ENCODE peak calls at places on chromosomes 3 and 15, in nine cellular contexts. W is RCC 7860; K is nucleus accumbens; F is cerebellum; S is activated CD8-positive, alpha-beta memory T cell treated with anti-CD3 and anti-CD28 coated beads for 24 hours; G is right cardiac atrium; B is pancreas; I is tibial artery; P is HT-29. J is an unnamed sample.
A peak's percentile ranks its signal among the peaks of the same experiment; 100 is the strongest.

GRCh38 chr3:22765679-22766078 is 437.4 kb upstream of the UBE2E2 start:
- DNase-seq in W (no peak), K (no peak), F (no peak), S (no peak), G (no peak), B (no peak), I (no peak), P (no peak), J (no peak)

GRCh38 chr3:170007031-170007663 is 30.6 kb upstream of the GPR160 start:
- DNase-seq in W (no peak), K (no peak), F (no peak), S (peak; percentile 65), G (no peak), B (no peak), I (peak; percentile 35), P (no peak), J (no peak)

GRCh38 chr3:17456036-17456435 is 286.4 kb downstream of the TBC1D5 start:
- DNase-seq in W (no peak), K (no peak), F (no peak), S (no peak), G (no peak), B (no peak), I (no peak), P (no peak), J (no peak)

GRCh38 chr3:184752361-184752760 is 40.5 kb upstream of the MAGEF1 start:
- DNase-seq in W (no peak), K (no peak), F (no peak), S (no peak), G (peak; percentile 27), B (no peak), I (no peak), P (no peak), J (no peak)

GRCh38 chr3:42403737-42404136 is 6.7 kb downstream of the LYZL4 start:
- DNase-seq in W (no peak), K (no peak), F (no peak), S (no peak), G (no peak), B (no peak), I (no peak), P (no peak), J (no peak)

GRCh38 chr15:74010929-74011540 is 16.5 kb downstream of the PML start:
- DNase-seq in W (no peak), K (no peak), F (no peak), S (no peak), G (no peak), B (no peak), I (no peak), P (peak; percentile 32), J (no peak)

GRCh38 chr3:184160456-184160855 is 5.3 kb downstream of the DVL3 start:
- DNase-seq in W (no peak), K (no peak), F (no peak), S (no peak), G (no peak), B (no peak), I (no peak), P (no peak), J (no peak)

GRCh38 chr3:160027541-160028195 is 39.0 kb downstream of the IL12A start:
- DNase-seq in W (peak; percentile 46), K (no peak), F (no peak), S (no peak), G (no peak), B (no peak), I (no peak), P (peak; percentile 6), J (no peak)

GRCh38 chr3:169071003-169071402 is 592.5 kb downstream of the MECOM start:
- DNase-seq in W (no peak), K (no peak), F (no peak), S (no peak), G (no peak), B (no peak), I (no peak), P (no peak), J (no peak)

GRCh38 chr3:94179059-94179458 is 116.2 kb downstream of the NSUN3 start:
- DNase-seq in W (no peak), K (no peak), F (no peak), S (no peak), G (no peak), B (no peak), I (no peak), P (no peak), J (no peak)

GRCh38 chr15:39621961-39622360 is 41.1 kb downstream of the THBS1 start:
- DNase-seq in W (no peak), K (no peak), F (peak; percentile 55), S (no peak), G (no peak), B (no peak), I (no peak), P (no peak), J (no peak)

GRCh38 chr15:62850318-62850717 is 192.2 kb upstream of the TPM1 start:
- DNase-seq in W (peak; percentile 66), K (no peak), F (peak; percentile 30), S (no peak), G (no peak), B (no peak), I (no peak), P (no peak), J (no peak)

J was measured in NCI-H1930.